ENCODE peak calls at places on chromosome 14, in seven cellular contexts. U is neural progenitor cell, H is GDM1, E is right atrium auricular region, J is amniotic stem cell, K is LoVo, G is substantia nigra. T is an unnamed sample.

GRCh38 chr14:36829547-36829946 is 167.9 kb downstream of the PAX9 start:
- DNase-seq in U (no peak), H (no peak), E (no peak), J (no peak), K (no peak), G (no peak), T (no peak)

GRCh38 chr14:21866479-21866878 is 192.9 kb upstream of the OR4E1 start:
- DNase-seq in U (no peak), H (no peak), E (no peak), J (no peak), K (no peak), G (no peak), T (no peak)

GRCh38 chr14:20631821-20632389 is 9.6 kb downstream of the OR6S1 start:
- DNase-seq in U (peak; percentile 71), H (no peak), E (no peak), J (peak; percentile 8), K (peak; percentile 71), G (peak; percentile 58), T (no peak)

GRCh38 chr14:61472801-61473376 is 151.5 kb downstream of the PRKCH start:
- DNase-seq in U (no peak), H (peak; percentile 7), E (no peak), J (no peak), K (no peak), G (no peak), T (no peak)

GRCh38 chr14:21498540-21499526 is 12.3 kb downstream of the METTL3 start:
- DNase-seq in U (peak; percentile 85), H (no peak), E (no peak), J (peak; percentile 32), K (peak; percentile 20), G (no peak), T (no peak)

GRCh38 chr14:96184737-96185136 is 19.9 kb upstream of the BDKRB2 start:
- DNase-seq in U (no peak), H (no peak), E (no peak), J (no peak), K (no peak), G (no peak), T (no peak)

GRCh38 chr14:85565862-85566296 is 35.9 kb downstream of the FLRT2 start:
- DNase-seq in U (no peak), H (no peak), E (no peak), J (no peak), K (no peak), G (no peak), T (no peak)

GRCh38 chr14:94180655-94181271 is 6.6 kb downstream of the PPP4R4 start:
- DNase-seq in U (peak; percentile 42), H (peak; percentile 28), E (no peak), J (peak; percentile 10), K (peak; percentile 49), G (no peak), T (no peak)

GRCh38 chr14:69323266-69323966 is 63.5 kb downstream of the GALNT16 start:
- DNase-seq in U (no peak), H (no peak), E (no peak), J (no peak), K (no peak), G (no peak), T (no peak)

GRCh38 chr14:34980337-34980900 is 2.4 kb upstream of the SRP54 start:
- DNase-seq in U (no peak), H (no peak), E (no peak), J (no peak), K (no peak), G (no peak), T (no peak)

GRCh38 chr14:50910495-50911420 is 33.5 kb downstream of the PYGL start:
- DNase-seq in U (no peak), H (no peak), E (no peak), J (no peak), K (no peak), G (no peak), T (no peak)

GRCh38 chr14:100552524-100553125 is 34.6 kb downstream of the BEGAIN start:
- DNase-seq in U (no peak), H (no peak), E (no peak), J (no peak), K (no peak), G (no peak), T (no peak)

T was measured in D721Med.